ENCODE peak calls at places on chromosomes 11 and 22, in seven cellular contexts. L, Q, R, Y, V, F and U are unnamed samples.

GRCh38 chr11:112425121-112425520 is 164.5 kb upstream of the PLET1 start:
- DNase-seq in Y (no peak), L (no peak), Q (no peak), R (no peak), F (no peak), V (no peak), U (no peak)

GRCh38 chr22:28220626-28221363 is 301.7 kb upstream of the PITPNB start:
- DNase-seq in R (no peak), F (no peak), L (no peak), V (no peak), Y (no peak), Q (no peak), U (no peak)

GRCh38 chr11:57476883-57477506 is 16.7 kb downstream of the RTN4RL2 start:
- DNase-seq in V (no peak), R (no peak), L (no peak), Q (no peak), F (no peak), Y (peak), U (no peak)

GRCh38 chr11:94402355-94402754 is 1.1 kb upstream of the GPR83 start:
- DNase-seq in Q (no peak), V (no peak), R (no peak), L (no peak), F (no peak), Y (no peak), U (no peak)

GRCh38 chr11:92753161-92753560 is 216.3 kb upstream of the MTNR1B start:
- DNase-seq in Q (no peak), F (peak), Y (no peak), V (no peak), L (no peak), R (no peak), U (no peak)

GRCh38 chr11:8720376-8720775 is 37.8 kb downstream of the RPL27A start:
- DNase-seq in Q (no peak), Y (no peak), R (no peak), F (peak), L (no peak), V (no peak), U (no peak)

GRCh38 chr11:103051158-103051801 is 40.7 kb downstream of the DCUN1D5 start:
- DNase-seq in Q (no peak), L (no peak), V (no peak), Y (no peak), R (no peak), F (peak), U (no peak)

GRCh38 chr22:25833091-25833490 is 91.1 kb downstream of the MYO18B start:
- DNase-seq in V (no peak), R (no peak), Y (no peak), Q (no peak), L (no peak), F (no peak), U (no peak)

GRCh38 chr11:2203440-2204259 is 32.0 kb upstream of the TH start:
- DNase-seq in Q (no peak), Y (no peak), F (no peak), R (no peak), V (no peak), L (no peak), U (no peak)

GRCh38 chr22:27844256-27844655 is 42.7 kb upstream of the MN1 start:
- DNase-seq in L (no peak), F (no peak), R (no peak), Q (no peak), V (no peak), Y (no peak), U (no peak)

GRCh38 chr11:128463386-128463829 is 124.0 kb downstream of the ETS1 start:
- DNase-seq in Q (no peak), R (no peak), V (peak), Y (no peak), L (no peak), F (peak), U (no peak)

GRCh38 chr11:40293655-40294342 is 1165.7 kb downstream of the LRRC4C start:
- DNase-seq in R (no peak), F (peak), L (no peak), V (peak), Y (peak), Q (peak), U (peak)

GRCh38 chr11:71477637-71478011 is 24.6 kb downstream of the NADSYN1 start:
- DNase-seq in R (no peak), L (no peak), Y (no peak), F (no peak), V (no peak), Q (no peak), U (no peak)

GRCh38 chr22:50603511-50604255 is 3.1 kb downstream of the MAPK8IP2 start:
- DNase-seq in V (no peak), R (no peak), F (no peak), Q (no peak), L (no peak), Y (no peak), U (no peak)

GRCh38 chr11:13972033-13972910 is 9.7 kb downstream of the SPON1 start:
- DNase-seq in R (no peak), Y (no peak), F (no peak), Q (no peak), L (no peak), V (peak), U (no peak)

GRCh38 chr11:64879226-64879900 is 942 bp upstream of the EHD1 start:
- DNase-seq in L (no peak), Q (no peak), R (no peak), Y (no peak), V (no peak), F (no peak), U (no peak)

GRCh38 chr22:28410050-28410816 is 269.4 kb downstream of the TTC28 start:
- DNase-seq in Y (no peak), Q (no peak), R (no peak), V (peak), L (no peak), F (peak), U (no peak)

GRCh38 chr11:88709567-88709966 is 356.2 kb downstream of the GRM5 start:
- DNase-seq in V (no peak), F (no peak), Y (no peak), Q (no peak), R (no peak), L (no peak), U (no peak)

GRCh38 chr11:122656631-122657101 is 1.1 kb downstream of the UBASH3B start:
- DNase-seq in F (no peak), Q (no peak), Y (peak), L (peak), V (no peak), R (peak), U (peak)

GRCh38 chr11:114354076-114354475 is 46.2 kb downstream of the C11orf71 start:
- DNase-seq in L (no peak), V (peak), R (no peak), Y (no peak), Q (no peak), F (peak), U (no peak)

GRCh38 chr11:13423372-13423771 is 39.6 kb downstream of the BTBD10 start:
- DNase-seq in R (no peak), F (peak), V (no peak), Q (no peak), L (no peak), Y (no peak), U (no peak)

GRCh38 chr11:33291004-33291777 is 34.0 kb downstream of the HIPK3 start:
- DNase-seq in Y (peak), Q (no peak), R (no peak), L (no peak), V (no peak), F (peak), U (no peak)

GRCh38 chr11:65491614-65492386 is 7.0 kb upstream of the MALAT1 start:
- DNase-seq in V (no peak), R (no peak), L (no peak), F (peak), Q (peak), Y (no peak), U (no peak)

GRCh38 chr11:117221775-117222517 is 9.9 kb downstream of the PCSK7 start:
- DNase-seq in Q (no peak), Y (no peak), V (peak), R (no peak), L (no peak), F (no peak), U (no peak)

GRCh38 chr11:38718049-38718448 is 2120.0 kb upstream of the RAG2 start:
- DNase-seq in V (no peak), Y (no peak), L (no peak), Q (no peak), F (peak), R (no peak), U (no peak)

GRCh38 chr11:116135897-116136296 is 631.7 kb upstream of the CADM1 start:
- DNase-seq in Y (no peak), V (no peak), F (no peak), Q (no peak), L (no peak), R (no peak), U (no peak)

GRCh38 chr22:37229012-37229804 is 14.9 kb downstream of the RAC2 start:
- DNase-seq in Y (no peak), V (peak), Q (no peak), R (no peak), F (peak), L (no peak), U (no peak)

GRCh38 chr22:44454113-44454769 is 43.8 kb downstream of the RTL6 start:
- DNase-seq in Y (no peak), Q (no peak), V (no peak), L (no peak), F (no peak), R (no peak), U (no peak)

GRCh38 chr22:26139320-26139719 is 29.9 kb upstream of the SEZ6L start:
- DNase-seq in R (no peak), Q (no peak), V (no peak), Y (no peak), L (no peak), F (no peak), U (no peak)

GRCh38 chr22:32861330-32861729 is 59.8 kb downstream of the TIMP3 start:
- DNase-seq in V (no peak), Q (no peak), F (no peak), L (no peak), Y (no peak), R (no peak), U (no peak)

GRCh38 chr11:46520971-46521745 is 72.7 kb downstream of the AMBRA1 start:
- DNase-seq in R (no peak), F (peak), Q (no peak), L (no peak), V (no peak), Y (no peak), U (no peak)

GRCh38 chr11:2741377-2742131 is 41.8 kb upstream of the KCNQ1OT1 start:
- DNase-seq in Y (no peak), L (no peak), F (peak), R (no peak), Q (no peak), V (peak), U (no peak)

GRCh38 chr11:34512810-34513673 is 552 bp downstream of the ELF5 start:
- DNase-seq in L (peak), Q (no peak), Y (peak), V (peak), R (peak), F (peak), U (peak)

GRCh38 chr11:123035831-123036230 is 26.1 kb downstream of the HSPA8 start:
- DNase-seq in Q (no peak), Y (no peak), F (no peak), V (no peak), R (no peak), L (no peak), U (no peak)

GRCh38 chr11:10666976-10667892 is 26.3 kb downstream of the IRAG1 start:
- DNase-seq in L (no peak), V (no peak), R (no peak), Y (no peak), F (peak), Q (no peak), U (no peak)

GRCh38 chr22:23518381-23519187 is 61.5 kb downstream of the IGLL1 start:
- DNase-seq in R (no peak), F (peak), Y (no peak), L (no peak), V (no peak), Q (no peak), U (no peak)

GRCh38 chr11:116909245-116909644 is 71.8 kb upstream of the APOA1 start:
- DNase-seq in V (no peak), Q (no peak), R (no peak), L (no peak), F (no peak), Y (no peak), U (no peak)